ENCODE peak calls at places on chromosomes 3 and 15, in five cellular contexts. One of them, this sample, is unnamed.

GRCh38 chr3:128075516-128076464 is 23.6 kb downstream of the SEC61A1 start:
- DNase-seq in SK-N-SH: peak
- DNase-seq in H1: peak
- DNase-seq in HCT116: peak
- DNase-seq in GM12878: no peak
- DNase-seq in this sample: no peak

GRCh38 chr3:13235897-13236296 is 162.7 kb upstream of the IQSEC1 start:
- DNase-seq in SK-N-SH: peak
- DNase-seq in H1: no peak
- DNase-seq in HCT116: no peak
- DNase-seq in GM12878: no peak
- DNase-seq in this sample: peak

GRCh38 chr15:81011593-81011992 is 10.9 kb downstream of the TLNRD1 start:
- DNase-seq in SK-N-SH: no peak
- DNase-seq in H1: no peak
- DNase-seq in HCT116: no peak
- DNase-seq in GM12878: no peak
- DNase-seq in this sample: no peak

GRCh38 chr3:72273615-72274014 is 488.7 kb upstream of the PROK2 start:
- DNase-seq in SK-N-SH: no peak
- DNase-seq in H1: peak
- DNase-seq in HCT116: no peak
- DNase-seq in GM12878: no peak
- DNase-seq in this sample: no peak

GRCh38 chr3:62632510-62633294 is 242.5 kb downstream of the CADPS start:
- DNase-seq in SK-N-SH: no peak
- DNase-seq in H1: no peak
- DNase-seq in HCT116: no peak
- DNase-seq in GM12878: no peak
- DNase-seq in this sample: no peak

GRCh38 chr15:92073044-92073785 is 219.7 kb downstream of the SLCO3A1 start:
- DNase-seq in SK-N-SH: no peak
- DNase-seq in H1: no peak
- DNase-seq in HCT116: no peak
- DNase-seq in GM12878: no peak
- DNase-seq in this sample: no peak

GRCh38 chr3:23302276-23302675 is 99.1 kb downstream of the UBE2E2 start:
- DNase-seq in SK-N-SH: no peak
- DNase-seq in H1: no peak
- DNase-seq in HCT116: no peak
- DNase-seq in GM12878: no peak
- DNase-seq in this sample: no peak

GRCh38 chr15:80429964-80430363 is 25.8 kb downstream of the ARNT2 start:
- DNase-seq in SK-N-SH: no peak
- DNase-seq in H1: no peak
- DNase-seq in HCT116: no peak
- DNase-seq in GM12878: no peak
- DNase-seq in this sample: no peak

GRCh38 chr3:133457465-133458067 is 57.7 kb downstream of the BFSP2 start:
- DNase-seq in SK-N-SH: no peak
- DNase-seq in H1: no peak
- DNase-seq in HCT116: peak
- DNase-seq in GM12878: no peak
- DNase-seq in this sample: no peak

GRCh38 chr3:104564045-104564643 is 802.6 kb upstream of the ALCAM start:
- DNase-seq in SK-N-SH: no peak
- DNase-seq in H1: no peak
- DNase-seq in HCT116: peak
- DNase-seq in GM12878: no peak
- DNase-seq in this sample: peak

GRCh38 chr15:70250208-70251201 is 152.8 kb upstream of the TLE3 start:
- DNase-seq in SK-N-SH: peak
- DNase-seq in H1: no peak
- DNase-seq in HCT116: no peak
- DNase-seq in GM12878: no peak
- DNase-seq in this sample: no peak

GRCh38 chr3:98869391-98869790 is 32.1 kb downstream of the DCBLD2 start:
- DNase-seq in SK-N-SH: no peak
- DNase-seq in H1: no peak
- DNase-seq in HCT116: no peak
- DNase-seq in GM12878: no peak
- DNase-seq in this sample: no peak

GRCh38 chr15:81504170-81504905 is 130.3 kb upstream of the TMC3 start:
- DNase-seq in SK-N-SH: no peak
- DNase-seq in H1: no peak
- DNase-seq in HCT116: no peak
- DNase-seq in GM12878: no peak
- DNase-seq in this sample: no peak

GRCh38 chr3:128421966-128422365 is 44.7 kb downstream of the DNAJB8 start:
- DNase-seq in SK-N-SH: no peak
- DNase-seq in H1: no peak
- DNase-seq in HCT116: no peak
- DNase-seq in GM12878: no peak
- DNase-seq in this sample: no peak

GRCh38 chr3:115270849-115271248 is 123.8 kb upstream of the ZBTB20 start:
- DNase-seq in SK-N-SH: no peak
- DNase-seq in H1: no peak
- DNase-seq in HCT116: no peak
- DNase-seq in GM12878: no peak
- DNase-seq in this sample: no peak

GRCh38 chr15:62110000-62110851 is 43.4 kb downstream of the C2CD4A start:
- DNase-seq in SK-N-SH: peak
- DNase-seq in H1: no peak
- DNase-seq in HCT116: no peak
- DNase-seq in GM12878: no peak
- DNase-seq in this sample: no peak

GRCh38 chr15:45827275-45827674 is 192.4 kb downstream of the SQOR start:
- DNase-seq in SK-N-SH: no peak
- DNase-seq in H1: no peak
- DNase-seq in HCT116: no peak
- DNase-seq in GM12878: no peak
- DNase-seq in this sample: peak

GRCh38 chr3:41216993-41217392 is 17.7 kb downstream of the CTNNB1 start:
- DNase-seq in SK-N-SH: no peak
- DNase-seq in H1: no peak
- DNase-seq in HCT116: no peak
- DNase-seq in GM12878: no peak
- DNase-seq in this sample: no peak

GRCh38 chr3:51408021-51408420 is 16.9 kb downstream of the RBM15B start:
- DNase-seq in SK-N-SH: no peak
- DNase-seq in H1: no peak
- DNase-seq in HCT116: no peak
- DNase-seq in GM12878: no peak
- DNase-seq in this sample: no peak

GRCh38 chr15:68154923-68155559 is 50.1 kb downstream of the CALML4 start:
- DNase-seq in SK-N-SH: peak
- DNase-seq in H1: peak
- DNase-seq in HCT116: peak
- DNase-seq in GM12878: no peak
- DNase-seq in this sample: peak

GRCh38 chr3:148789156-148789555 is 38.5 kb upstream of the CPB1 start:
- DNase-seq in SK-N-SH: no peak
- DNase-seq in H1: no peak
- DNase-seq in HCT116: no peak
- DNase-seq in GM12878: no peak
- DNase-seq in this sample: no peak

DNA sequence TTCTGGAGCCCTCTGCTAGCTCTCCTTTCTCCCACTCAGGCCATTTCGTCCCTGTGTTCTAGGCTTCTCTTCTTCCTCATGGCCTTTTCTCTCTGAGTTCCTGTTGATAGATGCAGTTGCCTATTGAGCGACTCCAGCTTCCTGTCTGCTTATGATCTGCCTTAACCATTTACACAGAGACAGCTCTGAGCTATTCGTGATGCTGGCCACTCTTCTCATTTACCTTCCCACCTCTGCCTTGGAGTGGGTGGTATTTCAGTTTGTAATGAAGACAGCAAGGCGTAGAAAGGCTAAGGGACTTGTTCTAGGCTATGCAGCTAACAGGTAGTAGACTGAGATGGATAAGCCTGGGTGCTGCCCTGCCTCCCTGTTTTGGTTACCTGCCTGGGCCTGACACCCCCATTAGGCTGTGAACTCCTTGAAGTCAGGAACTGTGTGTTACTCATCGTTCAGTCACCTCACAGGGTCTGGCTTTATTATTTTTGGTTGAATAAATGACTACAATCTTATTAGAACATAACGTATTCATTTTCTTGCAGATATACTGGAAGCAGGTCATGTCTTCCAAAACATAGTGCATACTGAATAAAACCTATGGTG is 12.6 kb upstream of the ZBTB47 start:
- DNase-seq in SK-N-SH: no peak
- DNase-seq in H1: no peak
- DNase-seq in HCT116: no peak
- DNase-seq in GM12878: no peak
- DNase-seq in this sample: no peak
- TF ChIP-seq SIN3A in SK-N-SH: no peak
- TF ChIP-seq SIN3A in H1: no peak
- TF ChIP-seq SIN3A in HCT116: no peak
- TF ChIP-seq SIN3A in GM12878: no peak
- TF ChIP-seq SIN3A in this sample: no peak

GRCh38 chr3:187778726-187779125 is 33.5 kb upstream of the BCL6 start:
- DNase-seq in SK-N-SH: no peak
- DNase-seq in H1: no peak
- DNase-seq in HCT116: no peak
- DNase-seq in GM12878: no peak
- DNase-seq in this sample: no peak

GRCh38 chr3:187781001-187781400 is 35.7 kb upstream of the BCL6 start:
- DNase-seq in SK-N-SH: no peak
- DNase-seq in H1: no peak
- DNase-seq in HCT116: no peak
- DNase-seq in GM12878: no peak
- DNase-seq in this sample: no peak

GRCh38 chr3:187777331-187778046 is 32.2 kb upstream of the BCL6 start:
- DNase-seq in SK-N-SH: no peak
- DNase-seq in H1: no peak
- DNase-seq in HCT116: no peak
- DNase-seq in GM12878: peak
- DNase-seq in this sample: no peak

GRCh38 chr3:187782008-187782407 is 36.7 kb upstream of the BCL6 start:
- DNase-seq in SK-N-SH: no peak
- DNase-seq in H1: no peak
- DNase-seq in HCT116: no peak
- DNase-seq in GM12878: no peak
- DNase-seq in this sample: no peak

GRCh38 chr3:187783098-187783497 is 37.8 kb upstream of the BCL6 start:
- DNase-seq in SK-N-SH: no peak
- DNase-seq in H1: no peak
- DNase-seq in HCT116: no peak
- DNase-seq in GM12878: no peak
- DNase-seq in this sample: no peak
- TF ChIP-seq SIN3A in SK-N-SH: no peak
- TF ChIP-seq SIN3A in H1: no peak
- TF ChIP-seq SIN3A in HCT116: no peak
- TF ChIP-seq SIN3A in GM12878: no peak
- TF ChIP-seq SIN3A in this sample: no peak

GRCh38 chr15:75349851-75350588 is 3.2 kb downstream of the NEIL1 start:
- DNase-seq in SK-N-SH: no peak
- DNase-seq in H1: no peak
- DNase-seq in HCT116: no peak
- DNase-seq in GM12878: peak
- DNase-seq in this sample: no peak
- TF ChIP-seq SIN3A in SK-N-SH: no peak
- TF ChIP-seq SIN3A in H1: no peak
- TF ChIP-seq SIN3A in HCT116: no peak
- TF ChIP-seq SIN3A in GM12878: no peak
- TF ChIP-seq SIN3A in this sample: no peak

GRCh38 chr3:18567293-18567692 is 142.2 kb upstream of the SATB1 start:
- DNase-seq in SK-N-SH: no peak
- DNase-seq in H1: no peak
- DNase-seq in HCT116: no peak
- DNase-seq in GM12878: no peak
- DNase-seq in this sample: no peak

GRCh38 chr3:18575573-18575972 is 150.4 kb upstream of the SATB1 start:
- DNase-seq in SK-N-SH: no peak
- DNase-seq in H1: no peak
- DNase-seq in HCT116: no peak
- DNase-seq in GM12878: no peak
- DNase-seq in this sample: no peak

DNA sequence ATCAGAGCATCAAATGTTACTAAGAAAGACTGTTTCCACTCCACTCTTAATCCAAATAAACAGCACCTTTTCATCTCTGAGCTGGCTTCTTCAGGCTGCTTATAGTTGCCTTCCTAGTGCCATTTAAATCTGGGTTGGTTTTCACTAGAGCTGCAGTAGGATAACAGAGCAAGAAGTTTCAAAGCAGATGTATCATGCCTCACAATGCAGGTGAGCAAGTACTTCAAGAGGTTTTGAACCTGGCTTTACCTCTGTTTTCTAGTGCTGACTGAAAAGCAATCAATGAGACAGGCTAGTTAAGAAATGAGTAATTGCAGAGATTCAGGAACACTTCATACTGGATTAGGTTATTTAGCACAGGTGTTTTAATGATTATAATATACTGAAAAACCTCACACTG is 147.7 kb upstream of the SATB1 start:
- DNase-seq in SK-N-SH: no peak
- DNase-seq in H1: no peak
- DNase-seq in HCT116: no peak
- DNase-seq in GM12878: no peak
- DNase-seq in this sample: no peak
- TF ChIP-seq SIN3A in SK-N-SH: no peak
- TF ChIP-seq SIN3A in H1: no peak
- TF ChIP-seq SIN3A in HCT116: no peak
- TF ChIP-seq SIN3A in GM12878: no peak
- TF ChIP-seq SIN3A in this sample: no peak

GRCh38 chr15:65132841-65133549 is 613 bp downstream of the PDCD7 start:
- DNase-seq in SK-N-SH: peak
- DNase-seq in H1: no peak
- DNase-seq in HCT116: no peak
- DNase-seq in GM12878: no peak
- DNase-seq in this sample: peak
- TF ChIP-seq SIN3A in SK-N-SH: peak
- TF ChIP-seq SIN3A in H1: no peak
- TF ChIP-seq SIN3A in HCT116: no peak
- TF ChIP-seq SIN3A in GM12878: peak
- TF ChIP-seq SIN3A in this sample: no peak

GRCh38 chr3:20054549-20054987 is 14.3 kb downstream of the KAT2B start:
- DNase-seq in SK-N-SH: peak
- DNase-seq in H1: no peak
- DNase-seq in HCT116: peak
- DNase-seq in GM12878: peak
- DNase-seq in this sample: peak
- TF ChIP-seq SIN3A in SK-N-SH: peak
- TF ChIP-seq SIN3A in H1: no peak
- TF ChIP-seq SIN3A in HCT116: peak
- TF ChIP-seq SIN3A in GM12878: no peak
- TF ChIP-seq SIN3A in this sample: no peak

This sample was measured in HepG2.